ENCODE peak calls at places on chromosomes 4 and X, in four cellular contexts. Z is GM12878, A is HepG2, J is K562. G is an unnamed sample.

GRCh38 chrX:118499295-118499694 is 3.7 kb downstream of the DOCK11 start:
- DNase-seq in Z (no peak), A (no peak), J (no peak), G (peak; percentile 39)

GRCh38 chr4:105979506-105979905 is 84.2 kb downstream of the NPNT start:
- DNase-seq in Z (no peak), A (no peak), J (no peak), G (no peak)

GRCh38 chr4:146398404-146398803 is 123.3 kb downstream of the SLC10A7 start:
- DNase-seq in J (no peak), A (no peak), Z (no peak), G (no peak)

GRCh38 chrX:129728061-129728460 is 10.7 kb upstream of the XPNPEP2 start:
- DNase-seq in Z (no peak), A (no peak), J (no peak), G (no peak)

GRCh38 chr4:105624530-105624929 is 72.1 kb downstream of the ARHGEF38 start:
- DNase-seq in A (no peak), Z (no peak), J (no peak), G (no peak)

GRCh38 chr4:14193601-14194000 is 566.1 kb upstream of the BOD1L1 start:
- DNase-seq in J (no peak), Z (no peak), A (no peak), G (no peak)

GRCh38 chr4:147037089-147037488 is 91.4 kb upstream of the TTC29 start:
- DNase-seq in A (no peak), Z (no peak), J (no peak), G (no peak)

GRCh38 chr4:104447346-104447745 is 47.3 kb downstream of the CXXC4 start:
- DNase-seq in J (no peak), Z (no peak), A (no peak), G (no peak)

GRCh38 chr4:77581724-77582123 is 23.9 kb upstream of the CXCL13 start:
- DNase-seq in A (no peak), J (no peak), Z (no peak), G (no peak)

GRCh38 chr4:169103966-169104412 is 93.9 kb upstream of the CBR4 start:
- DNase-seq in J (no peak), A (no peak), Z (no peak), G (peak; percentile 44)

GRCh38 chr4:6095897-6096296 is 77.7 kb upstream of the C4orf50 start:
- DNase-seq in A (no peak), J (no peak), Z (no peak), G (no peak)

GRCh38 chr4:57763070-57763469 is 652.9 kb upstream of the IGFBP7 start:
- DNase-seq in Z (no peak), J (no peak), A (no peak), G (no peak)

GRCh38 chrX:39559229-39559628 is 538.5 kb downstream of the BCOR start:
- DNase-seq in J (no peak), A (no peak), Z (no peak), G (no peak)

GRCh38 chr4:159185593-159186023 is 82.7 kb downstream of the RAPGEF2 start:
- DNase-seq in Z (no peak), J (no peak), A (no peak), G (no peak)

GRCh38 chrX:139120760-139121159 is 409.2 kb upstream of the FGF13 start:
- DNase-seq in J (no peak), Z (no peak), A (no peak), G (no peak)

GRCh38 chr4:112322866-112323265 is 25.7 kb downstream of the ALPK1 start:
- DNase-seq in J (no peak), Z (no peak), A (no peak), G (no peak)

GRCh38 chr4:38857354-38858096 is 908 bp upstream of the TLR6 start:
- DNase-seq in A (no peak), Z (peak; percentile 82), J (peak; percentile 23), G (no peak)

GRCh38 chr4:176205299-176205698 is 9.9 kb upstream of the SPATA4 start:
- DNase-seq in A (no peak), J (no peak), Z (no peak), G (peak; percentile 24)

GRCh38 chrX:47218280-47218919 is at the start of gene CDK16:
- DNase-seq in Z (peak; percentile 76), J (peak; percentile 74), A (peak; percentile 63), G (peak; percentile 54)

GRCh38 chr4:1358421-1359160 is 11.6 kb downstream of the UVSSA start:
- DNase-seq in J (no peak), Z (no peak), A (no peak), G (no peak)

GRCh38 chr4:128707864-128708263 is 101.6 kb upstream of the JADE1 start:
- DNase-seq in A (no peak), J (no peak), Z (no peak), G (no peak)

GRCh38 chrX:26783512-26784225 is 567.7 kb downstream of the MAGEB5 start:
- DNase-seq in Z (no peak), A (peak; percentile 65), J (peak; percentile 2), G (peak; percentile 16)

GRCh38 chrX:48677456-48678030 is 6.1 kb upstream of the WAS start:
- DNase-seq in A (peak; percentile 67), J (no peak), Z (no peak), G (no peak)

GRCh38 chrX:46444011-46444410 is 101.2 kb downstream of the ZNF674 start:
- DNase-seq in A (peak; percentile 40), Z (no peak), J (no peak), G (no peak)

GRCh38 chr4:113620032-113620431 is 141.5 kb downstream of the CAMK2D start:
- DNase-seq in J (no peak), A (no peak), Z (no peak), G (no peak)

GRCh38 chrX:8848921-8849320 is 47.7 kb upstream of the FAM9A start:
- DNase-seq in J (no peak), A (no peak), Z (no peak), G (no peak)

GRCh38 chrX:136162827-136163427 is 15.6 kb downstream of the FHL1 start:
- DNase-seq in J (peak; percentile 49), Z (no peak), A (peak; percentile 13), G (peak; percentile 63)

GRCh38 chrX:34638116-34638515 is 19.0 kb downstream of the TMEM47 start:
- DNase-seq in A (peak; percentile 1), J (peak; percentile 10), Z (no peak), G (no peak)

GRCh38 chrX:55107262-55107661 is 18.4 kb downstream of the PAGE2 start:
- DNase-seq in Z (no peak), J (no peak), A (peak; percentile 13), G (no peak)

GRCh38 chrX:13427441-13428054 is 107.7 kb upstream of the ATXN3L start:
- DNase-seq in Z (no peak), J (peak; percentile 7), A (no peak), G (no peak)

GRCh38 chr4:9996319-9997110 is 24.8 kb downstream of the SLC2A9 start:
- DNase-seq in A (no peak), J (no peak), Z (no peak), G (no peak)

DNA sequence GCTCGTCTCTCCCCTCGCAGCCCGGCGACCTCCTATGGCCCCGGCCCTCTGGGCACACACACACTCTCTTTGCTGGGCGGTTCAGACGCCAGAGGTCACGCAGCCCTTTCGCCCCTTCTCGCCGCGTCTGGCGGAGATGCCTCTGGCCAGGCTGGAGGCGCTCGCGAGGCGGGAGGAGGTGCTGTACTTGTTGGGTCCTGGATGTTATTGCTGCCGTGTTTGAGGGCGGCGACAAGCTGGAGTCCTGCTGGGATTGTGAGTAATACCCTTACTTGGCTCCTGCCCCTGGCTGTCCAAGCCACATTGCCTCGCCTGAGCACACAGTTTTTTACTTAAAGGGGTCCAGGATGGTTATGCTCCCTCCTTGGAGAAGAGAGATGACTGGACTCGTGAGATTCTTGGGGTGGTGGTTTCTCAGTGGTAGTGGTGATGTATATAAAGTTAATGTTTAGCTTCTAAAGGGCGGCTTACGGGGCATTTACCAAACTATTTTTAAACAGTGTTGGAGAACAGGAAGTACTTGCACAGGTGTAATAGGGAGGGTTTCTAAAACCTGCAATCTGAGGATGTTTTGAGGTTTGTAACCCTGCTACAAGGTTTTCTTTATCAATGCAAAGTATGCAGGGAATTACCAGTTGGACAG is 572 bp downstream of the USP53 start:
- DNase-seq in A (peak; percentile 88), J (peak; percentile 61), Z (peak; percentile 12), G (peak; percentile 86)
- TF ChIP-seq ATF3 in A (no peak), J (no peak), Z (no peak), G (no peak)

GRCh38 chrX:94942603-94943002 is 1268.6 kb downstream of the FAM133A start:
- DNase-seq in J (no peak), A (no peak), Z (no peak), G (no peak)
- TF ChIP-seq NR2C2 in J (no peak), A (no peak), Z (no peak), G (no peak)

GRCh38 chr4:4456816-4457578 is 70.1 kb downstream of the NSG1 start:
- DNase-seq in A (no peak), Z (no peak), J (no peak), G (no peak)
- TF ChIP-seq ATF3 in A (no peak), Z (no peak), J (no peak), G (no peak)

GRCh38 chr4:4888695-4889094 is 29.2 kb downstream of the MSX1 start:
- DNase-seq in A (no peak), Z (no peak), J (no peak), G (peak; percentile 28)
- TF ChIP-seq NR2C2 in A (no peak), Z (no peak), J (no peak), G (no peak)

GRCh38 chrX:109830157-109830703 is 97.2 kb upstream of the ACSL4 start:
- DNase-seq in J (no peak), Z (no peak), A (peak; percentile 52), G (no peak)
- TF ChIP-seq ATF3 in J (no peak), Z (no peak), A (no peak), G (no peak)

GRCh38 chr4:7297881-7298280 is 105.5 kb downstream of the SORCS2 start:
- DNase-seq in A (no peak), Z (no peak), J (no peak), G (no peak)

GRCh38 chr4:7299908-7300710 is 107.8 kb downstream of the SORCS2 start:
- DNase-seq in A (no peak), Z (no peak), J (no peak), G (no peak)

GRCh38 chr4:7298601-7299000 is 106.3 kb downstream of the SORCS2 start:
- DNase-seq in J (no peak), Z (no peak), A (no peak), G (no peak)

GRCh38 chr4:7300711-7301095 is 108.4 kb downstream of the SORCS2 start:
- DNase-seq in Z (no peak), J (no peak), A (no peak), G (no peak)

DNA sequence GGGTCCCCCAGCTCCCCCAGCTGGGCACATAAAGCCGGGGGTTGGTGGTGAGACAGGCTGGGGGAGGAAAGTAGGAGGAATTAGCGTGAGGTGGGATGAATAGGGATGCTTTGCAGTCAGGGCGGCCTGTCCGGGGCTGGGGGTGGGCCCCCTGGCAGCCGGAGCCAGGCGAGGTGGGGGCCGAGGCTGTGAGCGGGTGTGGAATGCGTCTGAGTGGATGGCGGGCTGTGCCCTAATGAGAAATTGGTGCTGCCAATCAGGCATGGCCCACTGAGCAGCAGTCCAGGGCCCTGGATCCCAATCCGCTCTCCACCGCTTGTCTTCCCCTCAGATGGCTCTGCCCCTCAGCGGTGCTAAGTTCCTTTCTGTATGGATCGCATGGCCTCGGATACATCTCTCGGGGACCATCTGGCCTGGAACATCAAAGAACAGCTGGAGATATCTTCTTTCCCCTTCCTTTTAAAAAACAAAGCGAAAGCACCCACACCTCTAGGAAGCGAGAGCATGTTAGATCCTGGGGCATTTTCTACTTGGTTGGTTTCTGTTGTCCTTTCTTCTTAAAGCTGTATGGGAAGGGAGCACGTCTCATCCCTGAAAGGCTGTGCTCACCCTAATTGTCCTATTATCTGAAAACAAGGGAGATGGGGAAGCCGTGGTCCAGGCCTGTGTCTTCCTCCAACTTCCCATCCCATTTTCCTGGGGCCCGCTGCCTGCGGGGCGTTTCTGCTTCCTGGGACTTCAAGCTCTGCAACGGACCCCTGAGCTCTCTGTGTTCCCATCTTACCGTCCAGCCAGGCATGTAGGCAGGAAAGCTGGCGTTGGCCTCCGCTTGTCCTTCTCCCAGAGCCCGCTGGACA is 106.9 kb downstream of the SORCS2 start:
- DNase-seq in Z (no peak), A (no peak), J (no peak), G (no peak)
- TF ChIP-seq NR2C2 in Z (no peak), A (no peak), J (no peak), G (no peak)

GRCh38 chr4:8347660-8348059 is 78.1 kb downstream of the HTRA3 start:
- DNase-seq in A (no peak), Z (no peak), J (no peak), G (peak; percentile 3)
- TF ChIP-seq ATF3 in A (no peak), Z (no peak), J (no peak), G (no peak)